ENCODE peak calls at places on chromosomes 11 and 22, in nine cellular contexts. D is esophagus squamous epithelium, O is heart right ventricle, K is body of pancreas, X is bronchial epithelial cell, L is ovary, E is neural progenitor cell, Y is SJSA1, Q is BE2C. M is an unnamed sample.

GRCh38 chr11:66322732-66323427 is 6.0 kb upstream of the CD248 start:
- DNase-seq in X (no peak), D (no peak), K (no peak), Y (no peak), Q (no peak), O (no peak), E (no peak), L (no peak), M (no peak)

GRCh38 chr11:103618532-103618931 is 417.9 kb upstream of the DDI1 start:
- DNase-seq in L (no peak), E (no peak), X (peak), Q (no peak), D (no peak), Y (peak), O (no peak), K (no peak), M (peak)

GRCh38 chr11:128298271-128298670 is 289.1 kb downstream of the ETS1 start:
- DNase-seq in O (no peak), E (no peak), L (no peak), Y (peak), D (no peak), K (no peak), X (no peak), Q (no peak), M (no peak)

GRCh38 chr22:43561421-43562178 is 149.8 kb downstream of the MPPED1 start:
- DNase-seq in Y (no peak), L (no peak), E (no peak), O (no peak), Q (peak), K (no peak), D (no peak), X (no peak), M (no peak)

GRCh38 chr11:65653229-65654225 is 9.2 kb downstream of the RELA start:
- DNase-seq in L (peak), D (no peak), X (peak), O (no peak), Q (no peak), K (peak), E (no peak), Y (no peak), M (no peak)

GRCh38 chr11:61699737-61700160 is 19.6 kb downstream of the DAGLA start:
- DNase-seq in O (peak), Y (no peak), E (no peak), L (no peak), Q (no peak), D (no peak), K (peak), X (peak), M (no peak)

GRCh38 chr11:128448487-128448886 is 138.9 kb downstream of the ETS1 start:
- DNase-seq in X (peak), K (peak), D (no peak), Y (no peak), O (no peak), L (no peak), E (no peak), Q (no peak), M (no peak)

GRCh38 chr11:121534131-121535093 is 81.6 kb upstream of the SORL1-AS1 start:
- DNase-seq in E (no peak), X (peak), Q (no peak), O (no peak), D (no peak), L (peak), K (peak), Y (no peak), M (no peak)

GRCh38 chr11:73838443-73839122 is 38.1 kb downstream of the COA4 start:
- DNase-seq in X (no peak), L (no peak), Q (no peak), K (no peak), O (no peak), Y (peak), D (no peak), E (peak), M (no peak)

GRCh38 chr11:20259506-20259905 is 99.2 kb upstream of the DBX1 start:
- DNase-seq in E (no peak), O (no peak), Y (no peak), K (no peak), L (no peak), D (no peak), X (no peak), Q (no peak), M (no peak)

GRCh38 chr11:70367071-70367470 is 31.3 kb upstream of the CTTN start:
- DNase-seq in Q (no peak), K (no peak), D (no peak), E (no peak), L (no peak), O (no peak), X (no peak), Y (peak), M (no peak)

GRCh38 chr11:77783023-77783422 is 37.5 kb downstream of the RSF1 start:
- DNase-seq in E (no peak), L (no peak), Q (no peak), X (no peak), K (no peak), O (no peak), Y (no peak), D (no peak), M (no peak)

GRCh38 chr11:131195801-131196517 is 174.5 kb upstream of the NTM start:
- DNase-seq in Q (no peak), X (peak), K (peak), O (peak), D (no peak), L (peak), Y (no peak), E (no peak), M (no peak)

GRCh38 chr11:90252053-90252452 is 29.2 kb upstream of the CHORDC1 start:
- DNase-seq in D (no peak), X (no peak), E (no peak), K (no peak), L (no peak), Y (no peak), Q (no peak), O (no peak), M (no peak)
- H3K4me3 ChIP-seq in D (no peak), X (no peak), E (no peak), K (no peak), L (no peak), Y (no peak), Q (no peak), O (no peak), M (no peak)

GRCh38 chr22:38793721-38794466 is at the start of gene DNAL4:
- DNase-seq in E (peak), Q (peak), K (peak), O (peak), D (peak), L (peak), X (peak), Y (peak), M (peak)
- H3K4me3 ChIP-seq in E (peak), Q (peak), K (peak), O (peak), D (peak), L (peak), X (peak), Y (peak), M (peak)

DNA sequence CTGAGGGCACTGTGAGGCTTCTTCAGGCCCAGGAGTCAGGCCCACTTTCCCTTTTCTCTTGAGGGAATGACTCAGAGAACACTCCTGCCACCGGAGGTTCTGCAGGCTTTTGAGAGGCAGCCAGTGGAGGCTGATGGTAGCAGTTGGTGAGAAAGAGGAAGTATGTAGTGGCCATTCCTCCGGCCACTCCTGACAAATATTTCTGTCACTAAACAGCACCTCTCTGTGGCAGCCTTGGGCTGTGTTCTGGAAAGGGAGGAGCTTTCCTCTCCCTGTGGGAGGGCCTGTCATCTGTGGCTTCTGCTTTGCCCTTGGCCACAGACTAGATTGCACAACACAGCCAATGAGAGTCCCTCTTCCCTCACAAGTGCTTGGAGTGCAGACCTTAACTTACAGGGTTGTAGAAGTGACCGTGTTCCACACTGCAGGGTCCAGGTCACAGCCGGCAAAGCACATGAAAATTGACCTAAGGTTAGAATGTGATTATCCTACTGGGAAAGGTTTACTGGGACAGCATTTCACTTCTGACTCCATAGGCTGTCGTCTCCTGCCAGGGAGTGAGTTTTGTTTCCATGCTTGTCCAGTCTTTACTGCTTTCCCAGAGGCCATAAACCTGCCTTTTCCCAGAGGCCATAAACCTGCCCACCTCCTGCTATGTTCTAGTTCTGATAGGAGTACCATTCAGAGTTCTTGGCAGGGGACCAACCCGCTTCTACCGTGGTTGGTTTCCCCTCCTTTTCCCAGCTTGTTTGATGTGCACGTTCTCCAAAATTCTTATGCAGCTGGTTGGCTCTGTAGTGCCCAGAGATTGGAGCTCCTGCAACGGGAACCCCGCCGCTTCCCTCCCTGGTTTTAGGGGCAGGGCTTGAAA is 33.3 kb downstream of the MARK2 start:
- DNase-seq in Q (peak), E (peak), O (peak), X (peak), D (no peak), Y (peak), K (peak), L (peak), M (peak)
- H3K4me3 ChIP-seq in Q (no peak), E (no peak), O (no peak), X (no peak), D (peak), Y (no peak), K (no peak), L (no peak), M (no peak)

GRCh38 chr11:108616549-108616948 is 23.0 kb upstream of the EXPH5 start:
- DNase-seq in E (no peak), Y (peak), Q (no peak), X (peak), K (no peak), O (no peak), D (no peak), L (no peak), M (no peak)

GRCh38 chr11:108620958-108621772 is 27.6 kb upstream of the EXPH5 start:
- DNase-seq in E (no peak), O (no peak), D (no peak), K (no peak), Y (no peak), L (no peak), Q (no peak), X (peak), M (no peak)

GRCh38 chr11:108618529-108618928 is 25.0 kb upstream of the EXPH5 start:
- DNase-seq in Q (no peak), Y (no peak), L (no peak), D (no peak), E (no peak), O (no peak), K (no peak), X (peak), M (no peak)

GRCh38 chr11:108614086-108614485 is 20.5 kb upstream of the EXPH5 start:
- DNase-seq in X (peak), O (no peak), K (no peak), Y (no peak), E (no peak), Q (no peak), D (no peak), L (no peak), M (no peak)

DNA sequence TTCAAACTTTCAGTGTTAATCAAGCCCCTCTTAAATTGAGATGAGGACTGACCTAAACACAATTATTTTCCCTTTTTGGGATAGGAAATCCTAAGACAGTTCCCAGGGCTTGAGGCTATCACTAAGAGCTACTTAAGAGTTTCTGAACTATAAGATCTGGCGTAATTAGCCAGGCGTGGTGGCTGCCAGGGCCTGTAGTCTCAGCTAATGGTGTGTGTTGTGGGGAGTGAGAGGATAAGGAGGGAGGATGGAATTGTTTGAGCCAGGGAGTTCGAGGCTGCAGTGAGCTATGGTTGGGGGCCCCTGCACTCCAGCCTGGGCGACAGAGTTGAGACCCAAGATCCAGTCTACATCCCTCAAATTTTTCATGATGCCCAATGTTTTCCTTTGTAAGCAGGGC is 23.5 kb upstream of the EXPH5 start:
- DNase-seq in L (no peak), O (no peak), Y (no peak), E (no peak), D (no peak), K (no peak), X (no peak), Q (no peak), M (no peak)
- H3K4me3 ChIP-seq in L (no peak), O (no peak), Y (no peak), E (no peak), D (no peak), K (no peak), X (no peak), Q (no peak), M (no peak)

GRCh38 chr11:31806186-31806943 is 4.8 kb downstream of the PAX6 start:
- DNase-seq in X (no peak), K (no peak), O (no peak), L (no peak), E (peak), Q (no peak), Y (no peak), D (no peak), M (no peak)
- H3K4me3 ChIP-seq in X (no peak), K (no peak), O (no peak), L (no peak), E (peak), Q (no peak), Y (no peak), D (no peak), M (no peak)

GRCh38 chr22:22207845-22208564 is 36.6 kb upstream of the VPREB1 start:
- DNase-seq in O (peak), X (peak), Y (peak), E (peak), D (no peak), Q (peak), K (peak), L (no peak), M (no peak)
- H3K4me3 ChIP-seq in O (no peak), X (no peak), Y (no peak), E (no peak), D (no peak), Q (no peak), K (no peak), L (no peak), M (no peak)

GRCh38 chr11:33375236-33375635 is 118.1 kb downstream of the HIPK3 start:
- DNase-seq in L (no peak), Q (no peak), E (no peak), D (no peak), K (no peak), O (no peak), Y (no peak), X (no peak), M (no peak)
- H3K4me3 ChIP-seq in L (no peak), Q (no peak), E (peak), D (peak), K (no peak), O (peak), Y (no peak), X (peak), M (peak)

GRCh38 chr11:15197696-15198095 is 83.0 kb downstream of the INSC start:
- DNase-seq in E (no peak), L (no peak), Y (no peak), Q (no peak), K (no peak), O (no peak), D (no peak), X (no peak), M (no peak)

GRCh38 chr11:15194671-15195415 is 80.1 kb downstream of the INSC start:
- DNase-seq in D (no peak), E (no peak), X (peak), O (no peak), K (no peak), Y (no peak), Q (no peak), L (no peak), M (no peak)

GRCh38 chr11:15196704-15197103 is 82.0 kb downstream of the INSC start:
- DNase-seq in Y (no peak), X (no peak), O (no peak), Q (no peak), L (no peak), E (no peak), D (no peak), K (no peak), M (no peak)

GRCh38 chr11:15198284-15198683 is 83.6 kb downstream of the INSC start:
- DNase-seq in O (no peak), Q (no peak), K (no peak), D (no peak), Y (no peak), E (no peak), L (no peak), X (no peak), M (no peak)

GRCh38 chr11:15195454-15196200 is 80.9 kb downstream of the INSC start:
- DNase-seq in Q (no peak), X (peak), D (no peak), E (no peak), K (peak), Y (no peak), O (no peak), L (no peak), M (no peak)
- H3K4me3 ChIP-seq in Q (no peak), X (no peak), D (no peak), E (no peak), K (no peak), Y (no peak), O (no peak), L (no peak), M (no peak)

GRCh38 chr22:17237031-17237668 is 17.9 kb upstream of the ADA2 start:
- DNase-seq in L (no peak), K (no peak), Y (no peak), E (no peak), Q (no peak), D (no peak), X (no peak), O (no peak), M (no peak)
- H3K4me3 ChIP-seq in L (no peak), K (no peak), Y (no peak), E (no peak), Q (no peak), D (peak), X (no peak), O (no peak), M (no peak)